ENCODE peak calls at places on chromosomes 3 and 15, in ten cellular contexts. H, Y, Z, T, A, Q, F, B, E and P are unnamed samples.

GRCh38 chr3:55558316-55558715 is 71.2 kb upstream of the WNT5A start:
- DNase-seq in H (no peak), Y (no peak), Z (no peak), T (no peak), A (peak; percentile 77), Q (no peak), F (no peak), B (no peak), E (no peak), P (no peak)

GRCh38 chr3:170703121-170703588 is 117.3 kb upstream of the SLC7A14 start:
- DNase-seq in H (no peak), Y (no peak), Z (no peak), T (no peak), A (peak; percentile 94), Q (no peak), F (no peak), B (no peak), E (no peak), P (no peak)

GRCh38 chr15:66578286-66578875 is 12.6 kb upstream of the LCTL start:
- DNase-seq in H (no peak), Y (no peak), Z (no peak), T (no peak), A (peak; percentile 60), Q (no peak), F (no peak), B (no peak), E (no peak), P (no peak)

GRCh38 chr3:194481103-194481502 is 5.7 kb downstream of the ATP13A3 start:
- DNase-seq in H (no peak), Y (peak; percentile 32), Z (no peak), T (no peak), A (peak; percentile 86), Q (no peak), F (no peak), B (no peak), E (no peak), P (no peak)

GRCh38 chr3:72092778-72093177 is 307.8 kb upstream of the PROK2 start:
- DNase-seq in H (no peak), Y (no peak), Z (no peak), T (no peak), A (no peak), Q (no peak), F (no peak), B (no peak), E (no peak), P (no peak)

GRCh38 chr3:195546130-195546560 is 3.0 kb upstream of the PPP1R2 start:
- DNase-seq in H (no peak), Y (peak; percentile 81), Z (no peak), T (no peak), A (peak; percentile 65), Q (no peak), F (no peak), B (no peak), E (no peak), P (no peak)

GRCh38 chr3:29301332-29302011 is 20.6 kb downstream of the RBMS3 start:
- DNase-seq in H (no peak), Y (no peak), Z (no peak), T (no peak), A (no peak), Q (no peak), F (no peak), B (no peak), E (no peak), P (no peak)

GRCh38 chr15:61748529-61748928 is 311.7 kb downstream of the VPS13C start:
- DNase-seq in H (no peak), Y (no peak), Z (no peak), T (no peak), A (no peak), Q (no peak), F (no peak), B (no peak), E (no peak), P (no peak)

GRCh38 chr3:72976182-72976825 is 20.3 kb upstream of the PPP4R2 start:
- DNase-seq in H (no peak), Y (peak; percentile 13), Z (no peak), T (no peak), A (peak; percentile 76), Q (no peak), F (no peak), B (no peak), E (no peak), P (no peak)

GRCh38 chr3:186532641-186533072 is 11.5 kb downstream of the CRYGS start:
- DNase-seq in H (no peak), Y (peak; percentile 47), Z (no peak), T (no peak), A (no peak), Q (peak; percentile 38), F (no peak), B (no peak), E (no peak), P (no peak)

GRCh38 chr3:183845090-183845489 is 19.7 kb upstream of the MAP6D1 start:
- DNase-seq in H (no peak), Y (no peak), Z (no peak), T (no peak), A (no peak), Q (no peak), F (no peak), B (no peak), E (no peak), P (no peak)

GRCh38 chr15:78996876-78997275 is 52.0 kb upstream of the CTSH start:
- DNase-seq in H (no peak), Y (peak; percentile 26), Z (peak; percentile 66), T (no peak), A (peak; percentile 35), Q (no peak), F (no peak), B (no peak), E (no peak), P (no peak)

GRCh38 chr3:49399467-49399866 is 12.3 kb downstream of the RHOA start:
- DNase-seq in H (no peak), Y (no peak), Z (no peak), T (no peak), A (peak; percentile 34), Q (no peak), F (no peak), B (no peak), E (no peak), P (no peak)

GRCh38 chr3:100525753-100526612 is 33.6 kb downstream of the TMEM45A start:
- DNase-seq in H (no peak), Y (no peak), Z (no peak), T (no peak), A (peak; percentile 67), Q (no peak), F (no peak), B (no peak), E (no peak), P (no peak)

GRCh38 chr3:113532698-113533533 is 561 bp downstream of the SIDT1 start:
- DNase-seq in H (no peak), Y (no peak), Z (peak; percentile 70), T (no peak), A (no peak), Q (peak; percentile 58), F (peak; percentile 14), B (peak; percentile 42), E (no peak), P (no peak)

GRCh38 chr3:68088216-68088615 is 433.8 kb upstream of the SUCLG2 start:
- DNase-seq in H (no peak), Y (peak; percentile 58), Z (no peak), T (no peak), A (no peak), Q (no peak), F (no peak), B (no peak), E (no peak), P (no peak)

GRCh38 chr3:172808969-172809546 is 58.5 kb downstream of the ECT2 start:
- DNase-seq in H (no peak), Y (peak; percentile 51), Z (no peak), T (no peak), A (peak; percentile 80), Q (no peak), F (no peak), B (peak; percentile 13), E (no peak), P (no peak)

GRCh38 chr15:70632981-70633380 is 130.4 kb downstream of the UACA start:
- DNase-seq in H (peak; percentile 52), Y (no peak), Z (peak; percentile 52), T (no peak), A (no peak), Q (no peak), F (no peak), B (no peak), E (no peak), P (no peak)

GRCh38 chr15:74389115-74390048 is 21.9 kb upstream of the CYP11A1 start:
- DNase-seq in H (no peak), Y (no peak), Z (no peak), T (no peak), A (peak; percentile 48), Q (no peak), F (no peak), B (no peak), E (no peak), P (no peak)

GRCh38 chr3:29668728-29669127 is 387.9 kb downstream of the RBMS3 start:
- DNase-seq in H (no peak), Y (no peak), Z (peak; percentile 28), T (no peak), A (no peak), Q (no peak), F (no peak), B (no peak), E (no peak), P (no peak)